ENCODE peak calls at places on chromosomes 2 and 18, in six cellular contexts. P is neuronal stem cell, G is astrocyte, E is RWPE1, N is endothelial cell of umbilical vein, F is iPS DF 6.9. T is an unnamed sample.

GRCh38 chr18:49135871-49136270 is 185.1 kb upstream of the SMAD7 start:
- DNase-seq in G (peak), P (no peak), E (no peak), N (peak), F (no peak), T (no peak)

GRCh38 chr2:119439574-119440500 is 8.2 kb downstream of the TMEM37 start:
- DNase-seq in P (no peak), F (no peak), G (no peak), N (no peak), E (no peak), T (no peak)

GRCh38 chr18:23386317-23386716 is 66.8 kb upstream of the RIOK3 start:
- DNase-seq in N (no peak), E (no peak), F (no peak), P (no peak), G (peak), T (no peak)

GRCh38 chr2:38375711-38376345 is 1.2 kb downstream of the ATL2 start:
- DNase-seq in F (no peak), N (peak), G (peak), E (no peak), P (no peak), T (no peak)

GRCh38 chr18:49094979-49095632 is 144.3 kb upstream of the SMAD7 start:
- DNase-seq in P (no peak), E (peak), F (no peak), G (peak), N (peak), T (no peak)

GRCh38 chr2:20935168-20935567 is 108.7 kb downstream of the APOB start:
- DNase-seq in P (no peak), E (no peak), F (no peak), G (no peak), N (no peak), T (no peak)

GRCh38 chr18:41940506-41941215 is 14.4 kb upstream of the PIK3C3 start:
- DNase-seq in P (no peak), F (no peak), N (no peak), G (peak), E (no peak), T (no peak)

GRCh38 chr2:126792993-126793392 is 105.7 kb upstream of the TEX51 start:
- DNase-seq in G (no peak), P (no peak), N (no peak), E (no peak), F (no peak), T (no peak)

GRCh38 chr18:36469471-36469870 is 172.0 kb downstream of the FHOD3 start:
- DNase-seq in G (no peak), E (no peak), P (no peak), N (no peak), F (no peak), T (no peak)

GRCh38 chr18:79685281-79685680 is 5.7 kb downstream of the CTDP1 start:
- DNase-seq in P (no peak), G (no peak), N (no peak), F (no peak), E (no peak), T (no peak)

GRCh38 chr18:35854095-35854494 is 118.4 kb upstream of the RMP24 start:
- DNase-seq in E (no peak), G (no peak), P (no peak), F (no peak), N (no peak), T (no peak)

GRCh38 chr2:134892282-134893054 is 26.2 kb upstream of the CCNT2 start:
- DNase-seq in P (no peak), E (no peak), F (no peak), G (no peak), N (no peak), T (no peak)

GRCh38 chr2:76563730-76564129 is 853.0 kb upstream of the GCFC2 start:
- DNase-seq in N (no peak), P (no peak), G (no peak), F (no peak), E (no peak), T (no peak)

GRCh38 chr18:47248610-47249343 is 2.7 kb downstream of the SKOR2 start:
- DNase-seq in G (no peak), E (no peak), P (no peak), F (no peak), N (no peak), T (no peak)

GRCh38 chr18:35203001-35203553 is 37.8 kb upstream of the ZNF397 start:
- DNase-seq in G (peak), E (no peak), P (no peak), F (no peak), N (peak), T (no peak)

GRCh38 chr2:64274399-64275173 is 130.4 kb upstream of the PELI1 start:
- DNase-seq in E (no peak), N (no peak), G (peak), P (no peak), F (no peak), T (no peak)

GRCh38 chr2:64276417-64277095 is 132.3 kb upstream of the PELI1 start:
- DNase-seq in P (no peak), E (no peak), G (peak), N (peak), F (no peak), T (no peak)

GRCh38 chr2:64277101-64277849 is 133.1 kb upstream of the PELI1 start:
- DNase-seq in N (no peak), F (no peak), E (no peak), P (no peak), G (peak), T (peak)

GRCh38 chr2:64273524-64274398 is 129.5 kb upstream of the PELI1 start:
- DNase-seq in G (peak), E (peak), N (peak), P (no peak), F (no peak), T (no peak)

GRCh38 chr2:64275174-64275466 is 130.9 kb upstream of the PELI1 start:
- DNase-seq in F (no peak), G (no peak), P (no peak), N (no peak), E (no peak), T (no peak)
- H3K27ac ChIP-seq in F (no peak), G (no peak), P (no peak), N (no peak), E (peak), T (peak)

GRCh38 chr2:105486762-105487141 is 87.9 kb upstream of the FHL2 start:
- DNase-seq in F (no peak), P (no peak), E (no peak), G (no peak), N (no peak), T (no peak)

GRCh38 chr2:105489168-105489878 is 90.5 kb upstream of the FHL2 start:
- DNase-seq in P (no peak), E (no peak), F (no peak), N (no peak), G (peak), T (no peak)

GRCh38 chr2:105490204-105490603 is 91.4 kb upstream of the FHL2 start:
- DNase-seq in G (no peak), E (no peak), N (no peak), P (no peak), F (no peak), T (no peak)

GRCh38 chr2:105488198-105488757 is 89.4 kb upstream of the FHL2 start:
- DNase-seq in F (no peak), N (no peak), G (no peak), E (no peak), P (no peak), T (no peak)

DNA sequence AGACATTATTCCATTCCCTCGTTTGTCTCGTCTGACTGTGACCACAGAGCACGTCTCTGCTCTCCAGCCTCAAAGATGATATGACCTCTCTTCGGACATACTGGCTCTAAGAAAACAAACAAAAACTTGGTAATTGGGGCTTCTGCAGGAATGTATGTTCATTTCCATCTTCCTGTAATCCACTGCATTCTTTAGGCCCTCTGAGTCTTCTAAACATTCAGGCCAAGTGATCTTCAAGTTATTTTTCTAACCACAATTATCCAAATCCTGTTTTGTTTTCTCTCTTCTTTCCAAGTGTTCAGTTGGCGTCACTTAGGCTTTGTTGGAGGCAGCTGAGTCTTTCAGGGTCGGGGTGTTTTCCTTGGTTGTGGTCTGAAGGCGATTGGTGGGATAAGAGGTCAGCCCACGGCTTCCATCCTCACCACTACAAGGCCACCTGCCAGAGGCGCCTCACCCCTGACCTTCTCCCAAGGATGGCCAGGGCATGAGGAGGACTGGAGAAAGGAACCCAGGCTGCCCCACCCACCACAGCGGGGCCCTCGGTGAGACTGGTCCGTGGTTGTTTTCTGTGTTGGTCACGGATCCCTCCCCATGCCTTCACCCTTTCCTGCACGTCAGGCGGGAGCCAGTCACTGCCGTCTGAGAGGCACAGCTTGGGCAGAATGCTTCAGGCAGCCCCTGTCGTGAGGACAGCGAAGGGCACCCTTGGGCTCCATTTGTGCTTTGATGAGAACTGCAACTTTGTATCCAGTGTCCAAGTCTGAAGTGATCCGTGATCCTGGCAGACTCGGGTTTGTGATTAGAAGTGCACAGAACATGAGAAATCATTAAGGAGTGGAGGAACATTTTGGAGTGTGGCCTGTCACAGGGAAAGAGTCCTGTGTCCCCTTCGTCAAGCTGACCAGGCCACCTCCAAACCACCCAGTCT is 88.6 kb upstream of the FHL2 start:
- DNase-seq in F (no peak), G (peak), N (no peak), E (no peak), P (no peak), T (no peak)
- H3K27ac ChIP-seq in F (no peak), G (peak), N (no peak), E (no peak), P (no peak), T (no peak)

DNA sequence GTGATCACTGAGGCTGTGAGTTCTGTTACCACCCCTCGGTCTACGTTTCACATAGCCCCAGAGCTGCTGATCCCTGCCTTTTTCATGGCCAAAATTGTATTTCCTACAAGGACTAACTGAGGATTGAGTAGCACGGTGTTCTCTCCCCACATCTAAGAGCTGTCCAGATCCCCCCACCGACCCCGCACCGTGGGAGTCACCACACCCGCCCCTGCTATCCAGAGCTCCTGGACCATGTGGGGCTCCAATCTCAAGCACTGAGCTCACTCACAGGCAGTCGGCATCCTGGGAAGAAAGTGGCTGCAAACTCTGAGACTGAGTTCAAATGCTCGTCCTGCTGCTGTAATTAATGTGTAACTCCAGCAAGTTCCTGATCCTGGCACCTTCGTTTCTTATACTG is 9.7 kb downstream of the SIX2 start:
- DNase-seq in E (no peak), G (no peak), N (no peak), F (no peak), P (no peak), T (no peak)
- H3K27ac ChIP-seq in E (no peak), G (no peak), N (no peak), F (no peak), P (no peak), T (no peak)

DNA sequence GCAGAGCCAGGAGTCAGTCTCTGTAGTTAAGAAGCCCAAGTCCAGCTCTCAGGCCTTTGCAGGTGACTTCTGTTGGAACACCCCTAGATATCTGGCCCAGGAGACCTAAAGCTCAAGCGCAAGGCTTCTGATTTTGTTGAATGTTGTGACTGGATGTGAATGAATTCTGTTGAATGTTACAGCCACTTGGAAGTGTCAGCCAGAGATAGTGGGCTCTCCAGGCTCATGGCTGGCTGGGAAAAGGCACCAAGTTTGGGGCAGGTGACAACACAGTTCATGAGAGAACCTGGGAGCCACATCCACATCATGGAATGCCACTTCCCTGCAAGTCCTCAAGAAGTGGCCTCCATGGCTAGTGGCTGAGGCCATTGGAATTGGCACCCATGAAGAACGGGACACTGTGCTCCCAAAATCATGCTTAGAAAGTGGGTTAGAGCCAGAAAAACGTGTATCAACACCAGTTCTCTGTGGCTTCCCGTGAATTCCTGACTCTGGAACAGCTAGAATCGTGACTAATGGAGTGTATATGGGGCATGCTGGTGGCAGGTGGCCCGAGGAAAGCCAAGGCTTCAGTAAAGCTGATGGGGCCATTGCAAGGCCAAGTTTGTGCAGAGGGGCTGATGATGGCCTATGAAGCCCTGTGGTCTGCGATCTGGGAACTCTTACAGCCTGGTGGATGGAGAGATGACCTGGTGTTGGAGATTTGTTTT is 30.2 kb downstream of the EDAR start:
- DNase-seq in G (no peak), F (no peak), P (no peak), E (no peak), N (no peak), T (no peak)
- H3K27ac ChIP-seq in G (no peak), F (no peak), P (no peak), E (no peak), N (no peak), T (no peak)

GRCh38 chr2:174874081-174874480 is 109.8 kb upstream of the CHRNA1 start:
- DNase-seq in F (no peak), G (peak), P (no peak), E (no peak), N (peak), T (no peak)

GRCh38 chr2:174866421-174866820 is 102.1 kb upstream of the CHRNA1 start:
- DNase-seq in N (no peak), P (no peak), E (no peak), G (no peak), F (no peak), T (no peak)

GRCh38 chr2:174868916-174869315 is 104.6 kb upstream of the CHRNA1 start:
- DNase-seq in N (no peak), F (no peak), G (no peak), E (no peak), P (no peak), T (no peak)

GRCh38 chr2:174873457-174873856 is 109.2 kb upstream of the CHRNA1 start:
- DNase-seq in P (no peak), F (no peak), N (no peak), G (peak), E (no peak), T (no peak)

GRCh38 chr2:174870787-174871186 is 106.5 kb upstream of the CHRNA1 start:
- DNase-seq in F (no peak), G (no peak), E (no peak), N (no peak), P (no peak), T (no peak)
- H3K27ac ChIP-seq in F (no peak), G (no peak), E (no peak), N (no peak), P (no peak), T (no peak)

GRCh38 chr2:113157897-113158753 is 15.6 kb upstream of the PSD4 start:
- DNase-seq in E (peak), G (peak), P (no peak), F (no peak), N (peak), T (no peak)

GRCh38 chr2:113155331-113155730 is 18.4 kb upstream of the PSD4 start:
- DNase-seq in E (no peak), F (no peak), P (no peak), N (no peak), G (no peak), T (no peak)

GRCh38 chr2:113156278-113157107 is 17.3 kb upstream of the PSD4 start:
- DNase-seq in P (no peak), F (no peak), E (no peak), N (no peak), G (no peak), T (no peak)

GRCh38 chr2:113158884-113159553 is 14.8 kb upstream of the PSD4 start:
- DNase-seq in N (no peak), G (no peak), E (no peak), P (no peak), F (no peak), T (no peak)

DNA sequence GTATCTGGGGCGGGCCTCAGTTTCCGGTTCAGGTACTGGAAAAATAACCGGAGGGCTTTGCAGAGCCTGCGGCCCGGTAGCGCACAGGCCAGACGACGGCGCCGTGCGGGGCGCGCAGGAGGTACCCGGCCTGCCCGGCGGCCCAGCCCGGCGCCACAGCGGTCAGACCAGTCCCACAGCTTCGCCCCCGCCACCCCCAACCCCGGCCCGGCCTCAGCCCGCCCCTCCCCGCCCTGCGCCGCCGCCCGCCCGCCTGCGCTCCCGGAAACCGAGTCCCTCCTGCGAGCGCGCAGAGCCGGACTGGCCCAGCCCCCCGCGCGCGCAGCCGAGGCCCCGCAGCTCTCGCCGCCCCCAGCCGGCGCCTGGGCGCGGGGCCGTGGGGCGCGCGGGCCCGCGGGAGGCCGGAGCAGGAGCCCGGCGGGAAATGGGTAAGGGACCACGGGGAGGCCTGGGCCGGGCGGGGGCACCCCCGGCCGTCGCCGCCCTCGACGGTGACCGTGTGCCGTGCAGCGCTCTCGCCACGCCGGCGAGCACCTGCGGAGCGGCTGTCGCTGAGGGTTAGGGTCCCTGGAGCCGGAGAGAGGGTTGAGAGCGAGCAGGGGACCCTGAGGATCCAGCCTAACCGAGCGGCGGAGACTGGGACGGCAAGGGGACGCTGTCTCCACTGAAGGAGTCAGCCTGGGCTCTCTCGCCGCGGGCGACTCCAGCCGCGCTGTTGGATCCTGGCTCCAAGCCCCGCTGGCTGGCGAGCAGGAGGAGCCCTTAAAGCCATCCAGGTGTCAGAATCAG is 16.5 kb upstream of the PSD4 start:
- DNase-seq in N (no peak), P (no peak), E (peak), F (no peak), G (peak), T (no peak)
- H3K27ac ChIP-seq in N (no peak), P (no peak), E (peak), F (no peak), G (peak), T (no peak)